ENCODE peak calls at places on chromosomes 3 and 15, in ten cellular contexts. N is fibroblast of the aortic adventitia; K is stimulated activated CD4-positive, alpha-beta T cell treated with anti-CD3 and anti-CD28 coated beads, TNF-alpha, amount 100 ng/mL, for 24 hours; G is kidney glomerular epithelial cell; E is pancreas; M is hippocampal formation; S is mesenteric fat pad; I is hepatocyte; D is cardiac muscle cell; B is MM.1S. C is an unnamed sample.

GRCh38 chr15:68682330-68682729 is 103.5 kb downstream of the CORO2B start:
- DNase-seq in K (no peak), S (peak), E (no peak), D (no peak), B (no peak), N (no peak), I (no peak), M (no peak), G (no peak), C (no peak)

GRCh38 chr3:195908439-195909293 is at the start of gene TNK2:
- DNase-seq in K (peak), S (no peak), N (no peak), M (no peak), E (peak), D (peak), B (peak), G (no peak), I (peak), C (peak)

GRCh38 chr15:80679167-80679804 is 15.8 kb upstream of the ABHD17C start:
- DNase-seq in N (no peak), M (no peak), K (no peak), G (no peak), B (no peak), E (no peak), I (peak), D (no peak), S (no peak), C (no peak)

GRCh38 chr3:37174532-37175126 is at the start of gene LRRFIP2:
- DNase-seq in S (no peak), G (peak), I (no peak), B (peak), N (peak), K (no peak), E (no peak), D (no peak), M (no peak), C (no peak)

GRCh38 chr15:85474700-85475316 is 94.4 kb downstream of the AKAP13 start:
- DNase-seq in S (no peak), B (peak), E (no peak), K (no peak), G (no peak), N (no peak), M (no peak), D (no peak), I (no peak), C (no peak)

GRCh38 chr15:70833897-70834765 is 19.8 kb downstream of the LARP6 start:
- DNase-seq in G (peak), E (no peak), B (no peak), M (no peak), N (peak), I (peak), D (no peak), K (no peak), S (no peak), C (no peak)

GRCh38 chr15:93170320-93170719 is 81.3 kb upstream of the RGMA start:
- DNase-seq in M (no peak), B (no peak), K (no peak), E (no peak), I (no peak), N (no peak), G (no peak), D (peak), S (no peak), C (no peak)

GRCh38 chr15:65361708-65362459 is 15.9 kb downstream of the IGDCC3 start:
- DNase-seq in S (no peak), N (no peak), K (no peak), G (no peak), M (no peak), B (no peak), D (no peak), E (no peak), I (no peak), C (no peak)

GRCh38 chr15:100206643-100207042 is 135.1 kb downstream of the ADAMTS17 start:
- DNase-seq in S (no peak), N (no peak), M (no peak), G (no peak), K (no peak), I (no peak), E (no peak), D (no peak), B (no peak), C (no peak)

GRCh38 chr3:71987089-71987735 is 202.3 kb upstream of the PROK2 start:
- DNase-seq in I (peak), S (no peak), M (no peak), N (peak), E (no peak), D (no peak), G (no peak), K (no peak), B (no peak), C (no peak)

GRCh38 chr3:128727996-128728395 is 2.0 kb downstream of the RAB7A start:
- DNase-seq in B (no peak), K (no peak), N (peak), I (no peak), E (no peak), D (no peak), S (no peak), G (no peak), M (no peak), C (no peak)

C was measured in stomach.